ENCODE peak calls at places on chromosomes 6 and 20, in four cellular contexts. One of them, this sample, is unnamed.

GRCh38 chr20:62306440-62307187 is 3.8 kb downstream of the ADRM1 start:
- DNase-seq in CD8-positive, alpha-beta T cell: peak; percentile 14
- DNase-seq in heart right ventricle: no peak
- DNase-seq in cardiac muscle cell: no peak
- DNase-seq in this sample: no peak

GRCh38 chr6:144928847-144929246 is 643.7 kb downstream of the UTRN start:
- DNase-seq in CD8-positive, alpha-beta T cell: no peak
- DNase-seq in heart right ventricle: no peak
- DNase-seq in cardiac muscle cell: no peak
- DNase-seq in this sample: no peak

GRCh38 chr6:76555090-76555489 is 482.6 kb upstream of the IMPG1 start:
- DNase-seq in CD8-positive, alpha-beta T cell: no peak
- DNase-seq in heart right ventricle: no peak
- DNase-seq in cardiac muscle cell: no peak
- DNase-seq in this sample: no peak

GRCh38 chr6:123965894-123966293 is 162.2 kb downstream of the NKAIN2 start:
- DNase-seq in CD8-positive, alpha-beta T cell: no peak
- DNase-seq in heart right ventricle: peak; percentile 8
- DNase-seq in cardiac muscle cell: peak; percentile 63
- DNase-seq in this sample: peak; percentile 15

GRCh38 chr6:43669922-43670622 is 17.5 kb downstream of the MRPS18A start:
- DNase-seq in CD8-positive, alpha-beta T cell: no peak
- DNase-seq in heart right ventricle: no peak
- DNase-seq in cardiac muscle cell: peak; percentile 60
- DNase-seq in this sample: no peak

GRCh38 chr6:32087574-32088486 is 21.3 kb downstream of the TNXB start:
- DNase-seq in CD8-positive, alpha-beta T cell: peak; percentile 69
- DNase-seq in heart right ventricle: peak; percentile 90
- DNase-seq in cardiac muscle cell: peak; percentile 78
- DNase-seq in this sample: no peak

GRCh38 chr6:37221585-37222124 is 35.9 kb upstream of the TBC1D22B start:
- DNase-seq in CD8-positive, alpha-beta T cell: no peak
- DNase-seq in heart right ventricle: no peak
- DNase-seq in cardiac muscle cell: no peak
- DNase-seq in this sample: no peak

GRCh38 chr6:132687306-132687705 is 26.5 kb downstream of the VNN1 start:
- DNase-seq in CD8-positive, alpha-beta T cell: no peak
- DNase-seq in heart right ventricle: no peak
- DNase-seq in cardiac muscle cell: no peak
- DNase-seq in this sample: no peak

GRCh38 chr6:119280586-119281163 is 68.9 kb downstream of the MAN1A1 start:
- DNase-seq in CD8-positive, alpha-beta T cell: no peak
- DNase-seq in heart right ventricle: no peak
- DNase-seq in cardiac muscle cell: peak; percentile 19
- DNase-seq in this sample: no peak

GRCh38 chr20:53739799-53740785 is 146.5 kb upstream of the ZNF217 start:
- DNase-seq in CD8-positive, alpha-beta T cell: no peak
- DNase-seq in heart right ventricle: no peak
- DNase-seq in cardiac muscle cell: peak; percentile 3
- DNase-seq in this sample: no peak

GRCh38 chr6:117548797-117549301 is 53.5 kb downstream of the GOPC start:
- DNase-seq in CD8-positive, alpha-beta T cell: peak; percentile 45
- DNase-seq in heart right ventricle: no peak
- DNase-seq in cardiac muscle cell: no peak
- DNase-seq in this sample: no peak

GRCh38 chr6:118680452-118681095 is 29.2 kb upstream of the CEP85L start:
- DNase-seq in CD8-positive, alpha-beta T cell: no peak
- DNase-seq in heart right ventricle: no peak
- DNase-seq in cardiac muscle cell: no peak
- DNase-seq in this sample: no peak

GRCh38 chr20:37729452-37729851 is 35.6 kb downstream of the CTNNBL1 start:
- DNase-seq in CD8-positive, alpha-beta T cell: no peak
- DNase-seq in heart right ventricle: no peak
- DNase-seq in cardiac muscle cell: no peak
- DNase-seq in this sample: no peak
- H3K27ac ChIP-seq in CD8-positive, alpha-beta T cell: no peak overlapping the region
- H3K27ac ChIP-seq in heart right ventricle: peak overlapping the region; percentile 65
- H3K27ac ChIP-seq in cardiac muscle cell: peak overlapping the region; percentile 93
- H3K27ac ChIP-seq in this sample: no peak overlapping the region

GRCh38 chr6:159960485-159960884 is 8.4 kb upstream of the IGF2R start:
- DNase-seq in CD8-positive, alpha-beta T cell: no peak
- DNase-seq in heart right ventricle: no peak
- DNase-seq in cardiac muscle cell: no peak
- DNase-seq in this sample: no peak
- H3K27ac ChIP-seq in CD8-positive, alpha-beta T cell: no peak overlapping the region
- H3K27ac ChIP-seq in heart right ventricle: no peak overlapping the region
- H3K27ac ChIP-seq in cardiac muscle cell: no peak overlapping the region
- H3K27ac ChIP-seq in this sample: no peak overlapping the region

DNA sequence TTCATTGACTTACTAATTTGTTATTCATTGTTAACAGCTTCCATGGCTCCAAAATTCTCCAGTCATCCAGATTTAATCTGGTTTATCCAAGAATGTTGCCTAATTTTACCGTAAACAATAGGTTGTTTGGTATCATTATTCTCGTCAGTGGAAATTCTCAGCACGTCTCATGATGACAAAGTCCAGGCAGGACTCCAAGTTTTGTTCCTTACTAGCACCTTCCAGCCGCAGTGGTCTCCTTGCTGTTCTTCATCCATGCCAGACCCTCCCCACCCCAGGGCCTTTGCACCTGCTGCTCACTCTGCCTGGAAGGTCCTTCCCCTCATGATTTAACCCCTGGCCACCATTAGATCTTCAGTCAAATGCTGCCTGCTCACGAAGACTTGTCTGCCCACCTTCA is 48.1 kb upstream of the NAA20 start:
- DNase-seq in CD8-positive, alpha-beta T cell: no peak
- DNase-seq in heart right ventricle: no peak
- DNase-seq in cardiac muscle cell: no peak
- DNase-seq in this sample: no peak
- H3K27ac ChIP-seq in CD8-positive, alpha-beta T cell: no peak overlapping the region
- H3K27ac ChIP-seq in heart right ventricle: no peak overlapping the region
- H3K27ac ChIP-seq in cardiac muscle cell: peak overlapping the region; percentile 26
- H3K27ac ChIP-seq in this sample: no peak overlapping the region

GRCh38 chr6:100271625-100272024 is 193.1 kb downstream of the SIM1 start:
- DNase-seq in CD8-positive, alpha-beta T cell: no peak
- DNase-seq in heart right ventricle: no peak
- DNase-seq in cardiac muscle cell: peak; percentile 28
- DNase-seq in this sample: no peak
- H3K27ac ChIP-seq in CD8-positive, alpha-beta T cell: no peak overlapping the region
- H3K27ac ChIP-seq in heart right ventricle: no peak overlapping the region
- H3K27ac ChIP-seq in cardiac muscle cell: no peak overlapping the region
- H3K27ac ChIP-seq in this sample: no peak overlapping the region